ENCODE peak calls at places on chromosome 20, in eight cellular contexts. O, X, Z, L, D, S, W and F are unnamed samples.

GRCh38 chr20:50967621-50968020 is 9.0 kb downstream of the MOCS3 start:
- DNase-seq in O (no peak), S (no peak), W (no peak), X (no peak), L (no peak), Z (no peak), D (no peak), F (no peak)

GRCh38 chr20:44692932-44693476 is 22.2 kb upstream of the CCN5 start:
- DNase-seq in L (no peak), O (no peak), W (no peak), Z (no peak), X (peak; percentile 33), S (no peak), D (no peak), F (peak; percentile 93)

GRCh38 chr20:38473353-38473795 is 731 bp downstream of the RALGAPB start:
- DNase-seq in X (peak; percentile 28), L (no peak), S (no peak), Z (peak; percentile 9), W (peak; percentile 2), O (no peak), D (no peak), F (no peak)

GRCh38 chr20:3651204-3651970 is 11.8 kb downstream of the GFRA4 start:
- DNase-seq in O (peak; percentile 5), Z (no peak), L (no peak), D (no peak), X (peak; percentile 19), S (no peak), W (no peak), F (no peak)

GRCh38 chr20:51196991-51197651 is 174.2 kb upstream of the KCNG1 start:
- DNase-seq in S (no peak), D (no peak), Z (no peak), X (no peak), O (no peak), W (no peak), L (no peak), F (no peak)

GRCh38 chr20:64164123-64164836 is at the start of gene MYT1:
- DNase-seq in Z (no peak), W (peak; percentile 66), O (peak; percentile 87), D (no peak), X (no peak), L (no peak), S (peak; percentile 89), F (no peak)

GRCh38 chr20:3011752-3012151 is 31.7 kb upstream of the GNRH2 start:
- DNase-seq in D (no peak), W (no peak), L (no peak), O (no peak), Z (no peak), S (no peak), X (no peak), F (no peak)

GRCh38 chr20:36132802-36133211 is 21.7 kb upstream of the EPB41L1 start:
- DNase-seq in W (no peak), S (no peak), L (no peak), O (no peak), Z (no peak), D (no peak), X (no peak), F (no peak)

GRCh38 chr20:24955045-24955444 is 6.0 kb downstream of the CST7 start:
- DNase-seq in O (no peak), Z (no peak), D (no peak), L (no peak), S (no peak), X (peak; percentile 20), W (no peak), F (no peak)

GRCh38 chr20:37575884-37576283 is 48.2 kb upstream of the BLCAP start:
- DNase-seq in W (no peak), S (no peak), L (no peak), Z (no peak), O (no peak), X (no peak), D (no peak), F (no peak)

GRCh38 chr20:3783068-3783489 is 1.8 kb upstream of the SPEF1 start:
- DNase-seq in O (no peak), D (no peak), Z (no peak), L (no peak), S (no peak), W (no peak), X (peak; percentile 46), F (no peak)

GRCh38 chr20:4835244-4836177 is 113.8 kb downstream of the PRND start:
- DNase-seq in Z (no peak), O (no peak), L (no peak), X (no peak), S (no peak), D (peak; percentile 49), W (no peak), F (no peak)

GRCh38 chr20:11207749-11208502 is 534.1 kb upstream of the JAG1 start:
- DNase-seq in D (no peak), W (no peak), X (peak; percentile 67), Z (peak; percentile 26), L (no peak), O (no peak), S (no peak), F (peak; percentile 60)

GRCh38 chr20:4550740-4551139 is 171.0 kb upstream of the PRND start:
- DNase-seq in D (no peak), O (no peak), X (no peak), W (no peak), S (no peak), L (no peak), Z (peak; percentile 38), F (no peak)

GRCh38 chr20:35305682-35306556 is 13.7 kb upstream of the FAM83C start:
- DNase-seq in L (no peak), S (no peak), D (no peak), X (peak; percentile 60), W (no peak), Z (peak; percentile 95), O (no peak), F (peak; percentile 97)

GRCh38 chr20:50320910-50321796 is 130.5 kb downstream of the CEBPB start:
- DNase-seq in X (peak; percentile 89), W (no peak), S (no peak), O (no peak), L (no peak), D (no peak), Z (no peak), F (peak; percentile 98)

GRCh38 chr20:25706793-25707192 is 10.1 kb upstream of the ZNF337 start:
- DNase-seq in D (no peak), S (no peak), O (no peak), X (no peak), W (no peak), L (peak; percentile 33), Z (no peak), F (no peak)

GRCh38 chr20:52031574-52032303 is 159.8 kb downstream of the ZFP64 start:
- DNase-seq in O (no peak), L (peak; percentile 5), D (no peak), S (no peak), X (no peak), W (no peak), Z (peak; percentile 81), F (peak; percentile 66)

GRCh38 chr20:34427784-34428183 is 64.7 kb downstream of the ITCH start:
- DNase-seq in S (no peak), O (no peak), Z (no peak), W (no peak), L (no peak), D (no peak), X (no peak), F (no peak)

GRCh38 chr20:45617591-45617990 is 11.9 kb upstream of the WFDC10A start:
- DNase-seq in W (no peak), X (no peak), S (no peak), L (no peak), O (no peak), D (no peak), Z (no peak), F (no peak)

GRCh38 chr20:31945790-31946189 is 6.1 kb downstream of the PDRG1 start:
- DNase-seq in W (no peak), O (no peak), Z (no peak), X (no peak), L (no peak), S (peak; percentile 70), D (no peak), F (no peak)

GRCh38 chr20:50388733-50389436 is 121.3 kb upstream of the PTPN1 start:
- DNase-seq in W (no peak), Z (no peak), O (no peak), S (no peak), X (peak; percentile 53), D (no peak), L (no peak), F (no peak)

GRCh38 chr20:21705466-21706344 is at the start of gene PAX1:
- DNase-seq in D (no peak), L (no peak), S (no peak), O (no peak), Z (no peak), X (no peak), W (peak; percentile 28), F (no peak)

GRCh38 chr20:708956-709355 is 33.4 kb upstream of the SCRT2 start:
- DNase-seq in D (no peak), S (no peak), Z (no peak), W (no peak), O (no peak), X (no peak), L (no peak), F (no peak)

GRCh38 chr20:53831812-53832211 is 238.2 kb upstream of the ZNF217 start:
- DNase-seq in O (no peak), D (no peak), S (no peak), Z (no peak), W (no peak), X (no peak), L (no peak), F (no peak)

GRCh38 chr20:3785240-3786125 is 1.1 kb downstream of the CENPB start:
- DNase-seq in Z (no peak), S (no peak), L (no peak), D (no peak), W (no peak), O (no peak), X (peak; percentile 42), F (no peak)

GRCh38 chr20:49669601-49670189 is 44.0 kb downstream of the B4GALT5 start:
- DNase-seq in W (no peak), Z (no peak), X (no peak), D (no peak), O (no peak), L (peak; percentile 51), S (no peak), F (no peak)

GRCh38 chr20:63736893-63737689 is 627 bp downstream of the LIME1 start:
- DNase-seq in L (peak; percentile 68), S (no peak), O (no peak), D (no peak), X (no peak), Z (no peak), W (no peak), F (no peak)

GRCh38 chr20:38418509-38419204 is 16.5 kb downstream of the SNHG17 start:
- DNase-seq in D (no peak), W (no peak), Z (no peak), S (no peak), L (no peak), O (no peak), X (peak; percentile 35), F (no peak)

GRCh38 chr20:57484772-57485171 is 40.2 kb downstream of the CTCFL start:
- DNase-seq in Z (no peak), X (no peak), W (no peak), S (no peak), L (no peak), O (no peak), D (no peak), F (no peak)

GRCh38 chr20:32845786-32846185 is 12.9 kb upstream of the EFCAB8 start:
- DNase-seq in O (no peak), W (no peak), L (no peak), D (no peak), S (no peak), Z (no peak), X (no peak), F (no peak)

GRCh38 chr20:10647471-10647870 is 26.3 kb downstream of the JAG1 start:
- DNase-seq in L (no peak), X (no peak), O (no peak), W (no peak), D (no peak), Z (no peak), S (no peak), F (no peak)